ENCODE peak calls at places on chromosomes 7 and 10, in nine cellular contexts. One of them, this sample, is unnamed.

GRCh38 chr7:95686109-95686508 is 86.2 kb upstream of the DYNC1I1 start:
- DNase-seq in AG04450: peak; percentile 11
- DNase-seq in esophagus squamous epithelium: no peak
- DNase-seq in dorsolateral prefrontal cortex: peak; percentile 22
- DNase-seq in colonic mucosa: peak; percentile 41
- DNase-seq in HCT116: peak; percentile 54
- DNase-seq in tibial artery: peak; percentile 68
- DNase-seq in caudate nucleus: peak; percentile 4
- DNase-seq in RWPE1: no peak
- DNase-seq in this sample: peak; percentile 82

GRCh38 chr10:101833466-101833865 is 10.1 kb downstream of the KCNIP2 start:
- DNase-seq in AG04450: no peak
- DNase-seq in esophagus squamous epithelium: no peak
- DNase-seq in dorsolateral prefrontal cortex: no peak
- DNase-seq in colonic mucosa: no peak
- DNase-seq in HCT116: no peak
- DNase-seq in tibial artery: no peak
- DNase-seq in caudate nucleus: no peak
- DNase-seq in RWPE1: no peak
- DNase-seq in this sample: no peak

GRCh38 chr7:108442039-108442568 is 14.1 kb downstream of the NRCAM start:
- DNase-seq in AG04450: no peak
- DNase-seq in esophagus squamous epithelium: no peak
- DNase-seq in dorsolateral prefrontal cortex: no peak
- DNase-seq in colonic mucosa: no peak
- DNase-seq in HCT116: peak; percentile 7
- DNase-seq in tibial artery: no peak
- DNase-seq in caudate nucleus: no peak
- DNase-seq in RWPE1: peak; percentile 74
- DNase-seq in this sample: no peak

GRCh38 chr7:105815580-105815979 is 60.8 kb downstream of the ATXN7L1 start:
- DNase-seq in AG04450: no peak
- DNase-seq in esophagus squamous epithelium: no peak
- DNase-seq in dorsolateral prefrontal cortex: no peak
- DNase-seq in colonic mucosa: no peak
- DNase-seq in HCT116: no peak
- DNase-seq in tibial artery: no peak
- DNase-seq in caudate nucleus: no peak
- DNase-seq in RWPE1: no peak
- DNase-seq in this sample: peak; percentile 18

GRCh38 chr7:29282819-29283414 is 88.3 kb downstream of the CHN2 start:
- DNase-seq in AG04450: no peak
- DNase-seq in esophagus squamous epithelium: no peak
- DNase-seq in dorsolateral prefrontal cortex: no peak
- DNase-seq in colonic mucosa: no peak
- DNase-seq in HCT116: no peak
- DNase-seq in tibial artery: no peak
- DNase-seq in caudate nucleus: no peak
- DNase-seq in RWPE1: no peak
- DNase-seq in this sample: no peak

GRCh38 chr7:11616466-11616865 is 215.5 kb downstream of the THSD7A start:
- DNase-seq in AG04450: no peak
- DNase-seq in esophagus squamous epithelium: no peak
- DNase-seq in dorsolateral prefrontal cortex: no peak
- DNase-seq in colonic mucosa: no peak
- DNase-seq in HCT116: no peak
- DNase-seq in tibial artery: no peak
- DNase-seq in caudate nucleus: no peak
- DNase-seq in RWPE1: no peak
- DNase-seq in this sample: no peak

GRCh38 chr10:14144491-14144890 is 186.2 kb downstream of the FRMD4A start:
- DNase-seq in AG04450: no peak
- DNase-seq in esophagus squamous epithelium: no peak
- DNase-seq in dorsolateral prefrontal cortex: no peak
- DNase-seq in colonic mucosa: no peak
- DNase-seq in HCT116: no peak
- DNase-seq in tibial artery: no peak
- DNase-seq in caudate nucleus: no peak
- DNase-seq in RWPE1: no peak
- DNase-seq in this sample: no peak

GRCh38 chr10:30813872-30814471 is 184.4 kb upstream of the LYZL2 start:
- DNase-seq in AG04450: no peak
- DNase-seq in esophagus squamous epithelium: no peak
- DNase-seq in dorsolateral prefrontal cortex: no peak
- DNase-seq in colonic mucosa: no peak
- DNase-seq in HCT116: no peak
- DNase-seq in tibial artery: peak; percentile 6
- DNase-seq in caudate nucleus: no peak
- DNase-seq in RWPE1: peak; percentile 45
- DNase-seq in this sample: peak; percentile 67

GRCh38 chr7:91289633-91290260 is 25.5 kb downstream of the FZD1 start:
- DNase-seq in AG04450: no peak
- DNase-seq in esophagus squamous epithelium: no peak
- DNase-seq in dorsolateral prefrontal cortex: no peak
- DNase-seq in colonic mucosa: no peak
- DNase-seq in HCT116: no peak
- DNase-seq in tibial artery: no peak
- DNase-seq in caudate nucleus: no peak
- DNase-seq in RWPE1: no peak
- DNase-seq in this sample: no peak

GRCh38 chr7:91288208-91288824 is 24.1 kb downstream of the FZD1 start:
- DNase-seq in AG04450: no peak
- DNase-seq in esophagus squamous epithelium: no peak
- DNase-seq in dorsolateral prefrontal cortex: peak; percentile 24
- DNase-seq in colonic mucosa: peak; percentile 63
- DNase-seq in HCT116: peak; percentile 27
- DNase-seq in tibial artery: no peak
- DNase-seq in caudate nucleus: no peak
- DNase-seq in RWPE1: no peak
- DNase-seq in this sample: peak; percentile 44

GRCh38 chr7:91286432-91286831 is 22.2 kb downstream of the FZD1 start:
- DNase-seq in AG04450: no peak
- DNase-seq in esophagus squamous epithelium: no peak
- DNase-seq in dorsolateral prefrontal cortex: no peak
- DNase-seq in colonic mucosa: no peak
- DNase-seq in HCT116: no peak
- DNase-seq in tibial artery: no peak
- DNase-seq in caudate nucleus: no peak
- DNase-seq in RWPE1: no peak
- DNase-seq in this sample: peak; percentile 21

GRCh38 chr7:91285966-91286365 is 21.7 kb downstream of the FZD1 start:
- DNase-seq in AG04450: no peak
- DNase-seq in esophagus squamous epithelium: no peak
- DNase-seq in dorsolateral prefrontal cortex: no peak
- DNase-seq in colonic mucosa: no peak
- DNase-seq in HCT116: no peak
- DNase-seq in tibial artery: no peak
- DNase-seq in caudate nucleus: no peak
- DNase-seq in RWPE1: no peak
- DNase-seq in this sample: no peak

DNA sequence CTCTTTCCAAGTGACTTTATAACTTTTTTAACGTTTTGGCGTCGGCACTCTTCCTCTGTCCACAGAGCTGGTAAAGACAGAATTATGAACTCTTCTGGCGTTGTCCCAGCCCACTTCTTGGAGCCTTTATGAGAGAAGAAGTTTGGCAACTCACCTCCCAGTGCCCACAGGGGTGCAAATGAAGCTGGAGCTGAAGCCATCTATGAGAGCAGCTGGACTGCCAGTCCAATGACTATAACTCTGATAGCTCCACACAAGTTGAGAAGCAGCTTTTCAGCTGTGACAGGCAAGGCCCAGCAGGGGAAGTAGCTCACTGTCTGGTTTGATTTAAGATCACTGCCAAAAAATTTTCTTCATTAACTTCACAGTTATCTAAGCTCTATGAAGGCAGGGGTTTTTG is 23.5 kb downstream of the FZD1 start:
- DNase-seq in AG04450: no peak
- DNase-seq in esophagus squamous epithelium: no peak
- DNase-seq in dorsolateral prefrontal cortex: no peak
- DNase-seq in colonic mucosa: no peak
- DNase-seq in HCT116: no peak
- DNase-seq in tibial artery: peak; percentile 71
- DNase-seq in caudate nucleus: no peak
- DNase-seq in RWPE1: no peak
- DNase-seq in this sample: peak; percentile 10
- H3K27ac ChIP-seq in AG04450: no peak overlapping the region
- H3K27ac ChIP-seq in esophagus squamous epithelium: no peak overlapping the region
- H3K27ac ChIP-seq in dorsolateral prefrontal cortex: no peak overlapping the region
- H3K27ac ChIP-seq in colonic mucosa: no peak overlapping the region
- H3K27ac ChIP-seq in HCT116: no peak overlapping the region
- H3K27ac ChIP-seq in tibial artery: peak overlapping the region; percentile 37
- H3K27ac ChIP-seq in caudate nucleus: no peak overlapping the region
- H3K27ac ChIP-seq in RWPE1: no peak overlapping the region
- H3K27ac ChIP-seq in this sample: no peak overlapping the region

GRCh38 chr10:21161647-21162046 is 264.5 kb upstream of the NEBL start:
- DNase-seq in AG04450: no peak
- DNase-seq in esophagus squamous epithelium: no peak
- DNase-seq in dorsolateral prefrontal cortex: no peak
- DNase-seq in colonic mucosa: no peak
- DNase-seq in HCT116: no peak
- DNase-seq in tibial artery: no peak
- DNase-seq in caudate nucleus: no peak
- DNase-seq in RWPE1: no peak
- DNase-seq in this sample: no peak

GRCh38 chr10:21160116-21160515 is 263.0 kb upstream of the NEBL start:
- DNase-seq in AG04450: no peak
- DNase-seq in esophagus squamous epithelium: no peak
- DNase-seq in dorsolateral prefrontal cortex: no peak
- DNase-seq in colonic mucosa: no peak
- DNase-seq in HCT116: no peak
- DNase-seq in tibial artery: no peak
- DNase-seq in caudate nucleus: no peak
- DNase-seq in RWPE1: no peak
- DNase-seq in this sample: no peak

GRCh38 chr10:21161090-21161625 is 264.0 kb upstream of the NEBL start:
- DNase-seq in AG04450: no peak
- DNase-seq in esophagus squamous epithelium: no peak
- DNase-seq in dorsolateral prefrontal cortex: no peak
- DNase-seq in colonic mucosa: no peak
- DNase-seq in HCT116: no peak
- DNase-seq in tibial artery: no peak
- DNase-seq in caudate nucleus: no peak
- DNase-seq in RWPE1: no peak
- DNase-seq in this sample: no peak

GRCh38 chr10:21158301-21158700 is 261.2 kb upstream of the NEBL start:
- DNase-seq in AG04450: no peak
- DNase-seq in esophagus squamous epithelium: no peak
- DNase-seq in dorsolateral prefrontal cortex: no peak
- DNase-seq in colonic mucosa: no peak
- DNase-seq in HCT116: no peak
- DNase-seq in tibial artery: no peak
- DNase-seq in caudate nucleus: no peak
- DNase-seq in RWPE1: no peak
- DNase-seq in this sample: no peak

GRCh38 chr10:21159669-21160068 is 262.6 kb upstream of the NEBL start:
- DNase-seq in AG04450: no peak
- DNase-seq in esophagus squamous epithelium: no peak
- DNase-seq in dorsolateral prefrontal cortex: no peak
- DNase-seq in colonic mucosa: no peak
- DNase-seq in HCT116: no peak
- DNase-seq in tibial artery: no peak
- DNase-seq in caudate nucleus: no peak
- DNase-seq in RWPE1: no peak
- DNase-seq in this sample: no peak
- H3K27ac ChIP-seq in AG04450: no peak overlapping the region
- H3K27ac ChIP-seq in esophagus squamous epithelium: no peak overlapping the region
- H3K27ac ChIP-seq in dorsolateral prefrontal cortex: peak overlapping the region; percentile 79
- H3K27ac ChIP-seq in colonic mucosa: no peak overlapping the region
- H3K27ac ChIP-seq in HCT116: no peak overlapping the region
- H3K27ac ChIP-seq in tibial artery: no peak overlapping the region
- H3K27ac ChIP-seq in caudate nucleus: peak overlapping the region; percentile 59
- H3K27ac ChIP-seq in RWPE1: no peak overlapping the region
- H3K27ac ChIP-seq in this sample: no peak overlapping the region

GRCh38 chr7:138849701-138850100 is 51.7 kb upstream of the ATP6V0A4 start:
- DNase-seq in AG04450: no peak
- DNase-seq in esophagus squamous epithelium: no peak
- DNase-seq in dorsolateral prefrontal cortex: no peak
- DNase-seq in colonic mucosa: no peak
- DNase-seq in HCT116: no peak
- DNase-seq in tibial artery: no peak
- DNase-seq in caudate nucleus: no peak
- DNase-seq in RWPE1: no peak
- DNase-seq in this sample: no peak

GRCh38 chr7:138852469-138852868 is 54.5 kb upstream of the ATP6V0A4 start:
- DNase-seq in AG04450: no peak
- DNase-seq in esophagus squamous epithelium: no peak
- DNase-seq in dorsolateral prefrontal cortex: no peak
- DNase-seq in colonic mucosa: no peak
- DNase-seq in HCT116: no peak
- DNase-seq in tibial artery: no peak
- DNase-seq in caudate nucleus: no peak
- DNase-seq in RWPE1: no peak
- DNase-seq in this sample: no peak

GRCh38 chr7:138857728-138858127 is 59.7 kb upstream of the ATP6V0A4 start:
- DNase-seq in AG04450: no peak
- DNase-seq in esophagus squamous epithelium: no peak
- DNase-seq in dorsolateral prefrontal cortex: no peak
- DNase-seq in colonic mucosa: no peak
- DNase-seq in HCT116: no peak
- DNase-seq in tibial artery: no peak
- DNase-seq in caudate nucleus: no peak
- DNase-seq in RWPE1: no peak
- DNase-seq in this sample: no peak

GRCh38 chr7:138853448-138853847 is 55.5 kb upstream of the ATP6V0A4 start:
- DNase-seq in AG04450: no peak
- DNase-seq in esophagus squamous epithelium: no peak
- DNase-seq in dorsolateral prefrontal cortex: no peak
- DNase-seq in colonic mucosa: no peak
- DNase-seq in HCT116: no peak
- DNase-seq in tibial artery: no peak
- DNase-seq in caudate nucleus: no peak
- DNase-seq in RWPE1: no peak
- DNase-seq in this sample: no peak

GRCh38 chr7:138854115-138854645 is 56.2 kb upstream of the ATP6V0A4 start:
- DNase-seq in AG04450: no peak
- DNase-seq in esophagus squamous epithelium: no peak
- DNase-seq in dorsolateral prefrontal cortex: no peak
- DNase-seq in colonic mucosa: no peak
- DNase-seq in HCT116: no peak
- DNase-seq in tibial artery: no peak
- DNase-seq in caudate nucleus: no peak
- DNase-seq in RWPE1: peak; percentile 4
- DNase-seq in this sample: no peak
- H3K27ac ChIP-seq in AG04450: no peak overlapping the region
- H3K27ac ChIP-seq in esophagus squamous epithelium: no peak overlapping the region
- H3K27ac ChIP-seq in dorsolateral prefrontal cortex: no peak overlapping the region
- H3K27ac ChIP-seq in colonic mucosa: no peak overlapping the region
- H3K27ac ChIP-seq in HCT116: no peak overlapping the region
- H3K27ac ChIP-seq in tibial artery: no peak overlapping the region
- H3K27ac ChIP-seq in caudate nucleus: no peak overlapping the region
- H3K27ac ChIP-seq in RWPE1: no peak overlapping the region
- H3K27ac ChIP-seq in this sample: no peak overlapping the region

GRCh38 chr7:132102942-132103341 is 473.3 kb downstream of the PLXNA4 start:
- DNase-seq in AG04450: no peak
- DNase-seq in esophagus squamous epithelium: no peak
- DNase-seq in dorsolateral prefrontal cortex: no peak
- DNase-seq in colonic mucosa: no peak
- DNase-seq in HCT116: no peak
- DNase-seq in tibial artery: no peak
- DNase-seq in caudate nucleus: peak; percentile 6
- DNase-seq in RWPE1: no peak
- DNase-seq in this sample: no peak

GRCh38 chr7:132099163-132099562 is 477.1 kb downstream of the PLXNA4 start:
- DNase-seq in AG04450: no peak
- DNase-seq in esophagus squamous epithelium: no peak
- DNase-seq in dorsolateral prefrontal cortex: no peak
- DNase-seq in colonic mucosa: no peak
- DNase-seq in HCT116: no peak
- DNase-seq in tibial artery: no peak
- DNase-seq in caudate nucleus: no peak
- DNase-seq in RWPE1: no peak
- DNase-seq in this sample: no peak

GRCh38 chr7:132102426-132102825 is 473.8 kb downstream of the PLXNA4 start:
- DNase-seq in AG04450: no peak
- DNase-seq in esophagus squamous epithelium: no peak
- DNase-seq in dorsolateral prefrontal cortex: no peak
- DNase-seq in colonic mucosa: no peak
- DNase-seq in HCT116: no peak
- DNase-seq in tibial artery: peak; percentile 21
- DNase-seq in caudate nucleus: no peak
- DNase-seq in RWPE1: no peak
- DNase-seq in this sample: no peak

GRCh38 chr7:132100483-132100882 is 475.8 kb downstream of the PLXNA4 start:
- DNase-seq in AG04450: no peak
- DNase-seq in esophagus squamous epithelium: no peak
- DNase-seq in dorsolateral prefrontal cortex: no peak
- DNase-seq in colonic mucosa: no peak
- DNase-seq in HCT116: no peak
- DNase-seq in tibial artery: no peak
- DNase-seq in caudate nucleus: no peak
- DNase-seq in RWPE1: no peak
- DNase-seq in this sample: no peak

DNA sequence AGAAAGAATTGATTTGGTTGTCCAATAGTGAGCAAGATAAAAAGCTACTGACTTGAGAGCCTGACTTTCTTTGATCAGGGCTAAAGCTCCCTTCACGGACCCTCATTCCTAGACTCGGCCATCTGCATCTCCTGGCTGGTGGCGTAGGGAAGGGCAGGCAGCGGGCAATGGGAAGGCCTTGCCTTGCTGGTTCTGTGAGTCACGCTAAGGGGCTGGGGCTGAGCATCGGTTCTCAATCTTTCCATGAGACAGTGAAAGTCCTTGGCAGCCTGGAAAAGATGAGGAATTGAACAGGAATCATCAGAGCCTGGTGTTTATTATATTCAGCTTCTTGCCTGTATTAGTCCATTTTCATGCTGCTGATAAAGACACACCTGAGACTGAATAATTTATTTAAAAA is 475.3 kb downstream of the PLXNA4 start:
- DNase-seq in AG04450: no peak
- DNase-seq in esophagus squamous epithelium: no peak
- DNase-seq in dorsolateral prefrontal cortex: no peak
- DNase-seq in colonic mucosa: no peak
- DNase-seq in HCT116: no peak
- DNase-seq in tibial artery: no peak
- DNase-seq in caudate nucleus: no peak
- DNase-seq in RWPE1: no peak
- DNase-seq in this sample: no peak
- H3K27ac ChIP-seq in AG04450: no peak overlapping the region
- H3K27ac ChIP-seq in esophagus squamous epithelium: no peak overlapping the region
- H3K27ac ChIP-seq in dorsolateral prefrontal cortex: no peak overlapping the region
- H3K27ac ChIP-seq in colonic mucosa: no peak overlapping the region
- H3K27ac ChIP-seq in HCT116: no peak overlapping the region
- H3K27ac ChIP-seq in tibial artery: no peak overlapping the region
- H3K27ac ChIP-seq in caudate nucleus: no peak overlapping the region
- H3K27ac ChIP-seq in RWPE1: no peak overlapping the region
- H3K27ac ChIP-seq in this sample: no peak overlapping the region